ENCODE peak calls at places on chromosomes 16 and 17, in four cellular contexts. Y is H1, O is GM12878, T is HepG2. L is an unnamed sample.

GRCh38 chr17:42989726-42990652 is 8.2 kb upstream of the RPL27 start:
- DNase-seq in O (no peak), T (peak), Y (no peak), L (no peak)

GRCh38 chr16:51163366-51163765 is 12.3 kb upstream of the SALL1 start:
- DNase-seq in O (no peak), T (no peak), Y (no peak), L (no peak)

GRCh38 chr16:76292218-76292617 is 15.0 kb downstream of the CNTNAP4 start:
- DNase-seq in O (no peak), Y (no peak), T (no peak), L (no peak)

GRCh38 chr17:35185849-35186248 is 8.3 kb downstream of the SLC35G3 start:
- DNase-seq in Y (no peak), O (peak), T (no peak), L (no peak)

GRCh38 chr16:57192146-57192545 is 6.0 kb downstream of the RSPRY1 start:
- DNase-seq in T (no peak), O (no peak), Y (no peak), L (no peak)

GRCh38 chr17:55237826-55238196 is 26.9 kb upstream of the HLF start:
- DNase-seq in Y (no peak), T (no peak), O (no peak), L (no peak)

GRCh38 chr16:8760021-8760420 is 37.4 kb downstream of the TMEM186 start:
- DNase-seq in Y (no peak), O (no peak), T (no peak), L (no peak)

GRCh38 chr16:69767459-69768229 is 5.5 kb downstream of the WWP2 start:
- DNase-seq in O (no peak), T (no peak), Y (no peak), L (no peak)

GRCh38 chr16:63978240-63978639 is 1143.6 kb downstream of the CDH11 start:
- DNase-seq in O (no peak), T (no peak), Y (no peak), L (no peak)

GRCh38 chr17:18093616-18094408 is 6.1 kb downstream of the DRG2 start:
- DNase-seq in O (no peak), Y (no peak), T (peak), L (peak)

GRCh38 chr17:1976000-1976682 is 49.0 kb downstream of the RTN4RL1 start:
- DNase-seq in T (peak), Y (no peak), O (no peak), L (no peak)

GRCh38 chr17:20200016-20200788 is 191.0 kb downstream of the SPECC1 start:
- DNase-seq in T (no peak), O (no peak), Y (no peak), L (no peak)

GRCh38 chr17:56785396-56785795 is 48.3 kb downstream of the C17orf67 start:
- DNase-seq in T (no peak), O (no peak), Y (no peak), L (no peak)

GRCh38 chr17:30349252-30349651 is 15.4 kb upstream of the TMIGD1 start:
- DNase-seq in O (no peak), T (no peak), Y (no peak), L (no peak)

GRCh38 chr16:86414991-86415740 is 95.2 kb upstream of the FOXF1 start:
- DNase-seq in T (no peak), Y (no peak), O (no peak), L (no peak)

GRCh38 chr17:80980397-80981061 is 11.1 kb upstream of the CHMP6 start:
- DNase-seq in O (no peak), T (no peak), Y (no peak), L (no peak)

GRCh38 chr16:72066747-72067146 is 3.7 kb downstream of the HPR start:
- DNase-seq in Y (no peak), O (no peak), T (peak), L (peak)

GRCh38 chr17:47678196-47678595 is 15.8 kb upstream of the TBKBP1 start:
- DNase-seq in T (no peak), Y (no peak), O (no peak), L (no peak)

GRCh38 chr17:75931062-75931461 is 9.8 kb downstream of the FBF1 start:
- DNase-seq in Y (no peak), O (no peak), T (no peak), L (no peak)

GRCh38 chr17:27585153-27585681 is 45.8 kb upstream of the LGALS9 start:
- DNase-seq in O (no peak), T (no peak), Y (no peak), L (no peak)

GRCh38 chr16:8391219-8391757 is 199.0 kb downstream of the TMEM114 start:
- DNase-seq in O (no peak), Y (no peak), T (peak), L (no peak)

GRCh38 chr17:75633484-75634375 is 496 bp downstream of the SMIM5 start:
- DNase-seq in Y (peak), O (no peak), T (peak), L (peak)

GRCh38 chr17:14143678-14144077 is 74.4 kb downstream of the COX10 start:
- DNase-seq in O (no peak), T (no peak), Y (no peak), L (no peak)

GRCh38 chr16:9256196-9256595 is 164.8 kb downstream of the HAPSTR1 start:
- DNase-seq in Y (peak), O (no peak), T (peak), L (peak)

GRCh38 chr16:3458852-3459361 is 15.4 kb downstream of the NAA60 start:
- DNase-seq in T (peak), Y (no peak), O (no peak), L (no peak)

GRCh38 chr17:64202683-64203430 is 60.2 kb downstream of the TEX2 start:
- DNase-seq in T (peak), O (no peak), Y (no peak), L (no peak)

GRCh38 chr17:6574689-6575595 is 18.6 kb upstream of the PITPNM3 start:
- DNase-seq in O (peak), T (no peak), Y (peak), L (no peak)

GRCh38 chr17:29347831-29348281 is 42.3 kb upstream of the TAOK1 start:
- DNase-seq in O (no peak), Y (no peak), T (no peak), L (no peak)

GRCh38 chr17:42895185-42895555 is 5.4 kb upstream of the G6PC1 start:
- DNase-seq in O (no peak), T (no peak), Y (no peak), L (no peak)

GRCh38 chr16:65071371-65072311 is 50.2 kb downstream of the CDH11 start:
- DNase-seq in Y (no peak), O (no peak), T (no peak), L (no peak)

GRCh38 chr17:32742686-32743538 is 134.0 kb downstream of the MYO1D start:
- DNase-seq in T (no peak), O (no peak), Y (no peak), L (no peak)

GRCh38 chr16:67847064-67847861 is at the start of gene CENPT:
- DNase-seq in Y (peak), T (peak), O (no peak), L (peak)

GRCh38 chr17:652310-652709 is 62.3 kb downstream of the VPS53 start:
- DNase-seq in O (no peak), Y (no peak), T (no peak), L (no peak)

GRCh38 chr16:14458576-14458975 is 171.5 kb downstream of the PARN start:
- DNase-seq in O (no peak), T (no peak), Y (peak), L (no peak)

GRCh38 chr16:5965321-5965720 is 867.7 kb upstream of the EEF2KMT start:
- DNase-seq in Y (no peak), O (no peak), T (no peak), L (no peak)

DNA sequence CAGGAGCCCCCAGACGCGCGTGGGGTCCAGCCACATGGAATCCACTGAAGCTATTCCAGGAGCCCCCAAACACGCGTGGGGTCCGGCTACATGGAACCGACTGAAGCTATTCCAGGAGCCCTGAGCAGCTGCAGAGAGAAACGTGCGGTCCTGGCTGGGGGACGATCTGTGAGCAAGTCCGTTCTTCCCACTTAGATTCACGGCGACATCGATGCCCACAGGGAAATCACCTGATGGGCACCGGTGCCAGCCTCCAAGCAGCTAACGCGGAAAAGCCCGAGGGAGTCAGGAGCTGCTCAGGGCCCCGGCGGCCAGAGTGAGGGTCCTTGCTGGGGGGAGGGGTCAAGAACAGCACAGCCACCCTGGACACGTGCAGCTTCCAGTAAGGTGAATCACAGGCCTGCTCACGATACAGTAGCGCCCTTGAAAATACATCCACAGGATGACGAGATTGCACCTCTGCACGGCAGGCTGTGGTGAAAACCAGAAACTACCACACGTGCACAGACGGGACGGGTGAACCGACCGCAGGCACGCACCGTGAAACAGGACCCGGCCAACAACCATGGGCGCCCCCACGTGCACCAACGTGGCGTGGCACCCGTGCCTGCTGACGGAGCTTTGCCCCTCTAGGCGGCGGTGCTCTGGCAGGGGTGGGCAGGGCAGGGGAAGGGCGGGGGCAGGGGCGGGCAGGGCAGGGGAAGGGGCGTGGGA is 77.7 kb upstream of the GNG13 start:
- DNase-seq in O (no peak), T (no peak), Y (peak), L (no peak)
- TF ChIP-seq SP1 in O (no peak), T (no peak), Y (no peak), L (no peak)

GRCh38 chr17:66726846-66727245 is 108.1 kb upstream of the CACNG5 start:
- DNase-seq in T (no peak), O (no peak), Y (no peak), L (no peak)

GRCh38 chr17:66725956-66726355 is 109.0 kb upstream of the CACNG5 start:
- DNase-seq in O (no peak), T (no peak), Y (no peak), L (no peak)

GRCh38 chr17:66726371-66726770 is 108.5 kb upstream of the CACNG5 start:
- DNase-seq in T (no peak), O (no peak), Y (no peak), L (no peak)

GRCh38 chr17:66730497-66730923 is 104.4 kb upstream of the CACNG5 start:
- DNase-seq in Y (peak), O (no peak), T (no peak), L (no peak)

DNA sequence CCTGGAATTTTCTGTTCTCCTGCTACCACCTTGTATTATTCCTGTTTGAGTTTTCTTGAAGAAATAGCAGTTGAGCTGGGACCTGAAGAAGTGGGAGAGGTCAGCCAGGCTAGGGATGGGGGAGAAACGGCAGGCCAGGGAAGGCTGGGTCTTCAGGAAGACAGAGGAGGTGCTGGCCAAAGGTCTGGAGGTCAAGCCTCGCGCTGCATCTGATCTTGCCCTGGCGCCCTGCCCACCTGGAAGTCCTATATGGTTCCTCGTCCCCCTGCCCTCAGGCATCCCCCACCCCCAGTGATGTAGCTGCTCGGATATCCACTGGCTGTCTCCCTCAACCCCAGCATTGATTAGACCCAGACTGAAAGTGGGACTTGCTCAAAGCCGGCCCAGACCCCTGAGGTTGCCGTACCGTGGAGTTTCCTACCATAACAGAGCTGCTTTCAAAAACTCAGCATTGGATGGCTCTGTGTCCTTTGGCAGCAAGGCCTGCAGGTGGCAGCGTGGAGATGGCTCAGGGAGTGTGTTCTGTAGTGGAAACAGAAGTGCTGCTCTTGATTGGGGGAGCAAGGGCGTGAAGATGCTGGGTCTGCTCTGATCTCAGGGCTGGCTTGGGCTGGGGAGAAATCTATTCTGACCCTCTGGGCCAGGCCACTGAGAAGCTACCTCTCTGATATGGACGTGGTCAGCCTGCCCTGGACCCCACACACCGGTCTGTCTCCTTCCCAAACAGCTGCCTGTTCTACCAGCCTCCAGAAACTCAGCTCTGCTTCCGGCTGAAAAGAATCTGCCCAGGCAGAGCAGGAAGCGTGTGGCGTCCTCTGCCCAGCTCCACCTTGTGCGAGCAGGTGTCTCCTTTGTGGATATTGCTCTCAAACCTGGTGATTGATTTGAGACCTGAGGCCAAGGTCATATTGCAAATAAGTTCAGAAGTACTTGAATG is 107.0 kb upstream of the CACNG5 start:
- DNase-seq in O (no peak), Y (peak), T (peak), L (peak)
- TF ChIP-seq SUZ12 in O (no peak), Y (no peak), T (no peak), L (no peak)

DNA sequence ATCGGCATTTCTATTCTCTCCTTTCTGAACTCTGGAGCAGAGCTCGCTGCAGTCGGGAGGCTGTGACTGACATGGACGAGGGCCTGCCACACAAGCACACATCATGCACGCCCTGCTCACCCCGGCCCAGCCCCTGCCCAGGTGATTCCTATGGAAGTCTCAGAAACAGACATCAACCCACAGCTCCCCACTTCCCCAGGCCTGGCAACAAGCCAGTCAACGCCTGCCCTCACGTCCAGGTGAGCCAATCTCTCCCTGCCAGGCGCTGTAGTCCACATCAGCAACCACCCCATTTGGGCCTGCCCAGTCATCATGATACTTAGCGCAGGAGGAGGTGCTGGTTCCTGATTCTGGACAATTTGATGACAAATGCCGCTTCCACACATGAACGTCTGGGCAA is 33.5 kb upstream of the GSG1L start:
- DNase-seq in T (no peak), Y (no peak), O (no peak), L (no peak)
- TF ChIP-seq SP1 in T (no peak), Y (no peak), O (no peak), L (no peak)

GRCh38 chr17:62931101-62931500 is 34.9 kb upstream of the TANC2 start:
- DNase-seq in O (no peak), Y (no peak), T (no peak), L (no peak)
- TF ChIP-seq SUZ12 in O (no peak), Y (no peak), T (no peak), L (no peak)

GRCh38 chr16:27498020-27498419 is 51.7 kb downstream of the GTF3C1 start:
- DNase-seq in T (no peak), O (no peak), Y (no peak), L (no peak)
- TF ChIP-seq SP1 in T (no peak), O (no peak), Y (no peak), L (no peak)

GRCh38 chr17:61702450-61702849 is 111.4 kb upstream of the NACA2 start:
- DNase-seq in O (no peak), T (no peak), Y (no peak), L (no peak)
- TF ChIP-seq SUZ12 in O (no peak), T (no peak), Y (no peak), L (no peak)

GRCh38 chr16:25060920-25061319 is 45.8 kb upstream of the ARHGAP17 start:
- DNase-seq in O (no peak), Y (no peak), T (no peak), L (no peak)
- TF ChIP-seq SP1 in O (no peak), Y (no peak), T (no peak), L (no peak)

DNA sequence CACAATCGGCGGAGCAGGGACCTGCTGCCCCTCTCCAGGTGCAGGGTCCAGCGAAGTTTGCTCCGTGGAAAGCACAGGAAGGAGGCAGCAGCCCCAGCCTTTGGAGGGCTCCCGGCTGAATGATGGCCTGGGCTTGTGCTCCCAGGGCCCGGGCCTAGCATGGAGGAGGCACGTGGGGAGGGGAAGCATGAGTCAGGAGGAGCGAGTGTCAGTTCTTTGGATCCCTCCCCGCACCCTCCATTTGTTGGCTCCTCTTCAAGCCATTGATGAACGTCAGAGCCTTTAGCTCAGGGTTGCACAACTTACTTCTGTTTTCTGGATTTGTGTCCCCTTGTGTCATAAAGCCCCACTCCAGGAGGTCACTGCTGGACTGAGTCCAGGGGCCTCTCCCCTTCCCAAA is 25.8 kb downstream of the TTYH2 start:
- DNase-seq in O (no peak), T (no peak), Y (no peak), L (no peak)
- TF ChIP-seq SUZ12 in O (no peak), T (no peak), Y (no peak), L (no peak)

GRCh38 chr16:49910761-49911160 is 54.8 kb upstream of the ZNF423 start:
- DNase-seq in Y (peak), O (no peak), T (no peak), L (no peak)
- TF ChIP-seq SP1 in Y (no peak), O (no peak), T (no peak), L (no peak)